ENCODE peak calls at places on chromosomes 2 and 18, in six cellular contexts. One of them, this sample, is unnamed.

GRCh38 chr2:151928380-151928779 is 100.2 kb upstream of the ARL5A start:
- DNase-seq in fibroblast of lung: no peak
- DNase-seq in ecto neural progenitor cell: no peak
- DNase-seq in activated T-helper 9 cell treated with anti-CD3 and anti-CD28 coated beads, Interleukin-2, amount 50 U/mL, for 16 hours: no peak
- DNase-seq in activated CD4-positive, alpha-beta memory T cell treated with anti-CD3 and anti-CD28 coated beads for 36 hours: no peak
- DNase-seq in activated naive CD4-positive, alpha-beta T cell treated with Interleukin-2 at 50 U/mL for 16 hours: no peak
- DNase-seq in this sample: no peak

GRCh38 chr2:81213598-81213997 is 909.0 kb upstream of the LRRTM1 start:
- DNase-seq in fibroblast of lung: no peak
- DNase-seq in ecto neural progenitor cell: no peak
- DNase-seq in activated T-helper 9 cell treated with anti-CD3 and anti-CD28 coated beads, Interleukin-2, amount 50 U/mL, for 16 hours: no peak
- DNase-seq in activated CD4-positive, alpha-beta memory T cell treated with anti-CD3 and anti-CD28 coated beads for 36 hours: no peak
- DNase-seq in activated naive CD4-positive, alpha-beta T cell treated with Interleukin-2 at 50 U/mL for 16 hours: no peak
- DNase-seq in this sample: no peak

GRCh38 chr2:238504181-238504711 is 77.5 kb downstream of the ASB1 start:
- DNase-seq in fibroblast of lung: no peak
- DNase-seq in ecto neural progenitor cell: no peak
- DNase-seq in activated T-helper 9 cell treated with anti-CD3 and anti-CD28 coated beads, Interleukin-2, amount 50 U/mL, for 16 hours: no peak
- DNase-seq in activated CD4-positive, alpha-beta memory T cell treated with anti-CD3 and anti-CD28 coated beads for 36 hours: no peak
- DNase-seq in activated naive CD4-positive, alpha-beta T cell treated with Interleukin-2 at 50 U/mL for 16 hours: no peak
- DNase-seq in this sample: peak

GRCh38 chr18:69399253-69399652 is 1.4 kb upstream of the DOK6 start:
- DNase-seq in fibroblast of lung: no peak
- DNase-seq in ecto neural progenitor cell: no peak
- DNase-seq in activated T-helper 9 cell treated with anti-CD3 and anti-CD28 coated beads, Interleukin-2, amount 50 U/mL, for 16 hours: no peak
- DNase-seq in activated CD4-positive, alpha-beta memory T cell treated with anti-CD3 and anti-CD28 coated beads for 36 hours: no peak
- DNase-seq in activated naive CD4-positive, alpha-beta T cell treated with Interleukin-2 at 50 U/mL for 16 hours: no peak
- DNase-seq in this sample: no peak

GRCh38 chr2:21034156-21034971 is 9.5 kb downstream of the APOB start:
- DNase-seq in fibroblast of lung: no peak
- DNase-seq in ecto neural progenitor cell: no peak
- DNase-seq in activated T-helper 9 cell treated with anti-CD3 and anti-CD28 coated beads, Interleukin-2, amount 50 U/mL, for 16 hours: no peak
- DNase-seq in activated CD4-positive, alpha-beta memory T cell treated with anti-CD3 and anti-CD28 coated beads for 36 hours: no peak
- DNase-seq in activated naive CD4-positive, alpha-beta T cell treated with Interleukin-2 at 50 U/mL for 16 hours: no peak
- DNase-seq in this sample: no peak

GRCh38 chr2:241846406-241846805 is 12.3 kb downstream of the PDCD1 start:
- DNase-seq in fibroblast of lung: no peak
- DNase-seq in ecto neural progenitor cell: no peak
- DNase-seq in activated T-helper 9 cell treated with anti-CD3 and anti-CD28 coated beads, Interleukin-2, amount 50 U/mL, for 16 hours: no peak
- DNase-seq in activated CD4-positive, alpha-beta memory T cell treated with anti-CD3 and anti-CD28 coated beads for 36 hours: no peak
- DNase-seq in activated naive CD4-positive, alpha-beta T cell treated with Interleukin-2 at 50 U/mL for 16 hours: no peak
- DNase-seq in this sample: no peak

GRCh38 chr2:98898423-98898841 is 37.6 kb downstream of the CRACDL start:
- DNase-seq in fibroblast of lung: no peak
- DNase-seq in ecto neural progenitor cell: no peak
- DNase-seq in activated T-helper 9 cell treated with anti-CD3 and anti-CD28 coated beads, Interleukin-2, amount 50 U/mL, for 16 hours: no peak
- DNase-seq in activated CD4-positive, alpha-beta memory T cell treated with anti-CD3 and anti-CD28 coated beads for 36 hours: no peak
- DNase-seq in activated naive CD4-positive, alpha-beta T cell treated with Interleukin-2 at 50 U/mL for 16 hours: no peak
- DNase-seq in this sample: peak

GRCh38 chr2:206858972-206859739 is 80.2 kb upstream of the CPO start:
- DNase-seq in fibroblast of lung: no peak
- DNase-seq in ecto neural progenitor cell: no peak
- DNase-seq in activated T-helper 9 cell treated with anti-CD3 and anti-CD28 coated beads, Interleukin-2, amount 50 U/mL, for 16 hours: no peak
- DNase-seq in activated CD4-positive, alpha-beta memory T cell treated with anti-CD3 and anti-CD28 coated beads for 36 hours: peak
- DNase-seq in activated naive CD4-positive, alpha-beta T cell treated with Interleukin-2 at 50 U/mL for 16 hours: no peak
- DNase-seq in this sample: no peak

GRCh38 chr2:50126845-50127244 is 905.1 kb downstream of the NRXN1 start:
- DNase-seq in fibroblast of lung: no peak
- DNase-seq in ecto neural progenitor cell: no peak
- DNase-seq in activated T-helper 9 cell treated with anti-CD3 and anti-CD28 coated beads, Interleukin-2, amount 50 U/mL, for 16 hours: no peak
- DNase-seq in activated CD4-positive, alpha-beta memory T cell treated with anti-CD3 and anti-CD28 coated beads for 36 hours: no peak
- DNase-seq in activated naive CD4-positive, alpha-beta T cell treated with Interleukin-2 at 50 U/mL for 16 hours: no peak
- DNase-seq in this sample: no peak